ENCODE peak calls at places on chromosomes 4 and X, in four cellular contexts. F is A549, V is uterus, B is right atrium auricular region. Y is an unnamed sample.

GRCh38 chr4:88690355-88690754 is 7.3 kb downstream of the NAP1L5 start:
- DNase-seq in B (no peak), F (no peak), V (no peak), Y (peak; percentile 33)

GRCh38 chr4:94931626-94932025 is 173.9 kb downstream of the BMPR1B start:
- DNase-seq in F (no peak), V (no peak), B (no peak), Y (no peak)

GRCh38 chr4:142846105-142846728 is at the start of gene INPP4B:
- DNase-seq in B (no peak), V (peak; percentile 44), F (no peak), Y (peak; percentile 66)

GRCh38 chr4:185238261-185238681 is 28.9 kb downstream of the SNX25 start:
- DNase-seq in B (no peak), F (no peak), V (no peak), Y (peak; percentile 77)

GRCh38 chr4:179110816-179111215 is 1668.6 kb upstream of the AGA start:
- DNase-seq in B (no peak), V (no peak), F (no peak), Y (no peak)

GRCh38 chr4:79022529-79022928 is 83.3 kb upstream of the PAQR3 start:
- DNase-seq in B (no peak), V (no peak), F (no peak), Y (no peak)

GRCh38 chr4:184548651-184549341 is 74.4 kb upstream of the IRF2 start:
- DNase-seq in B (no peak), V (no peak), F (no peak), Y (no peak)

GRCh38 chr4:173415092-173415491 is 16.2 kb upstream of the SCRG1 start:
- DNase-seq in V (no peak), F (no peak), B (no peak), Y (peak; percentile 27)

GRCh38 chr4:139860435-139861024 is 194.9 kb downstream of the MGST2 start:
- DNase-seq in V (no peak), B (no peak), F (no peak), Y (no peak)

GRCh38 chr4:189204616-189205015 is 736.1 kb upstream of the FRG1 start:
- DNase-seq in B (no peak), F (no peak), V (no peak), Y (no peak)

GRCh38 chr4:48047421-48047844 is 30.9 kb downstream of the NIPAL1 start:
- DNase-seq in B (no peak), F (no peak), V (no peak), Y (peak; percentile 28)

GRCh38 chr4:91684955-91685354 is 618.8 kb upstream of the GRID2 start:
- DNase-seq in B (no peak), V (no peak), F (no peak), Y (no peak)

GRCh38 chr4:139734875-139735380 is 69.3 kb downstream of the MGST2 start:
- DNase-seq in F (no peak), V (peak; percentile 95), B (peak; percentile 90), Y (peak; percentile 80)

GRCh38 chrX:38595801-38596200 is 34.5 kb downstream of the TSPAN7 start:
- DNase-seq in F (no peak), V (no peak), B (no peak), Y (no peak)

GRCh38 chr4:82784615-82785247 is 13.9 kb downstream of the SCD5 start:
- DNase-seq in B (peak; percentile 42), V (no peak), F (no peak), Y (peak; percentile 60)

GRCh38 chr4:158065176-158065575 is 107.6 kb downstream of the GASK1B start:
- DNase-seq in B (no peak), V (no peak), F (no peak), Y (no peak)

GRCh38 chrX:112670964-112671363 is 8.8 kb downstream of the LHFPL1 start:
- DNase-seq in V (no peak), B (no peak), F (no peak), Y (no peak)

DNA sequence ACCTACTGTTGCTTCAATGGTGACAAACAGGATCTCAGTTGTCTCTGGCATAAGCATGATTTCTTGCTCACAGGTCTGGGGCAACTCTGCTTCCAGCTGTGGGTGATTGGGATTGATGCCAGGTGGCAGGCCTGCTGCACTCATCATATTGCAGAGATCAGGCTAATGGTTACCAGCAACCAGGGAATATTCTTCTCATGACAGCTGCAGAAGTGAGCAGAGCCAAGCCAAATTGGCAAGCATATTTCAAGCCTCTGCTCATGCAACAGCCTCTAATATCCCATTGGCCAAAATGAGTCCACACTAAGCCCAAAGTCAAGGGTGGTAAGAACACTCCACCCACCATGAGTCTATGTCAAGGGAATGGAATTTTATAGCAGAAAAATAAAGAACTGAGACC is 26.7 kb upstream of the TBC1D19 start:
- DNase-seq in V (no peak), F (no peak), B (no peak), Y (peak; percentile 84)
- H3K4me3 ChIP-seq in V (no peak overlapping the region), F (no peak overlapping the region), B (no peak overlapping the region), Y (no peak overlapping the region)

DNA sequence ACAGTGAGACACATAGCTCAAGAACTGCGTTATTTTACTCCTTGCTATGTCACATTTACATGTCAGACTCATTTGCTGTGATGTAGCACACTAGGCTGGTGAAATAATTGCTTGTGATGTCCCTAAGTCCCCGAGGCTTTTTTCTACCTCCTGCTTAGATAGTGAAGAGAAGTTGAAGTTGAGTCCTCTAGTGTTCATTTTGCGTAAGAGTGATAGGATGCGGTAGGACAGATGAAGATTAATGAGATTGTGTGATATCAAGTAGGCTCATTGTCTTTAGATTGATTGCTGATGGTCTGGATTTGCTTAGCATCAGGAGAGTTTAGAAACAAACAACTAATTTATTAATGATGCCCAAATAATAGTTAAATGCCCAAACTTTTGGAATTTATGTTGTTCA is 173.6 kb upstream of the NUDT6 start:
- DNase-seq in V (no peak), F (no peak), B (no peak), Y (peak; percentile 60)
- TF ChIP-seq CTCF in V (no peak), F (peak; percentile 50), B (no peak), Y (peak; percentile 59)

GRCh38 chr4:112185740-112186670 is 40.8 kb downstream of the FAM241A start:
- DNase-seq in B (no peak), V (no peak), F (no peak), Y (peak; percentile 75)
- H3K4me3 ChIP-seq in B (no peak overlapping the region), V (no peak overlapping the region), F (no peak overlapping the region), Y (no peak overlapping the region)

DNA sequence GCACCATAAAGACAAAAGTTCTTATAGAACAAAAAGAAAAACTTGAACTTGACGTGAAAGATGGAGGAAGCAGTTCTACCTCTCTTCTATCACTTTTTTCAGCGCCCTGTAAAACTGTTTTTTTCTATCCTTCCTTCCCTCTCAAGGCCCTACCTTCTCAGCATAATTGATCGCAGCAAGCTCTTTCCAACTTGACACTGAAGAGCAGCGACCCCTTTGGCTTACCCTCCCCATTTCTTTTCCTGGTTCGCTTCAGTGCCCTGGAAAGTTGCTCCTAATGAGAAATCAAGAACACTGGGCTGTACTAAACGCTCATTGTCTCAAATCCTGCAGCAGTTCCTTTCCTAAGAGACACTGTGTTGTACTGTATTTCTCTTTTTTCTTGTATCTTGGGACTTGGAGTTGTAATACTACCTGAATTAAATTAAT is 150.6 kb upstream of the SLC4A4 start:
- DNase-seq in F (no peak), V (no peak), B (no peak), Y (no peak)
- TF ChIP-seq CTCF in F (no peak), V (no peak), B (no peak), Y (no peak)

GRCh38 chrX:68894142-68894512 is 65.3 kb downstream of the EFNB1 start:
- DNase-seq in V (peak; percentile 20), B (no peak), F (no peak), Y (no peak)

GRCh38 chrX:68896581-68896980 is 67.8 kb downstream of the EFNB1 start:
- DNase-seq in V (no peak), B (no peak), F (no peak), Y (no peak)

GRCh38 chrX:68894513-68895338 is 65.9 kb downstream of the EFNB1 start:
- DNase-seq in F (no peak), B (peak; percentile 69), V (peak; percentile 46), Y (peak; percentile 38)

GRCh38 chrX:68897118-68897517 is 68.3 kb downstream of the EFNB1 start:
- DNase-seq in F (no peak), B (no peak), V (no peak), Y (no peak)

DNA sequence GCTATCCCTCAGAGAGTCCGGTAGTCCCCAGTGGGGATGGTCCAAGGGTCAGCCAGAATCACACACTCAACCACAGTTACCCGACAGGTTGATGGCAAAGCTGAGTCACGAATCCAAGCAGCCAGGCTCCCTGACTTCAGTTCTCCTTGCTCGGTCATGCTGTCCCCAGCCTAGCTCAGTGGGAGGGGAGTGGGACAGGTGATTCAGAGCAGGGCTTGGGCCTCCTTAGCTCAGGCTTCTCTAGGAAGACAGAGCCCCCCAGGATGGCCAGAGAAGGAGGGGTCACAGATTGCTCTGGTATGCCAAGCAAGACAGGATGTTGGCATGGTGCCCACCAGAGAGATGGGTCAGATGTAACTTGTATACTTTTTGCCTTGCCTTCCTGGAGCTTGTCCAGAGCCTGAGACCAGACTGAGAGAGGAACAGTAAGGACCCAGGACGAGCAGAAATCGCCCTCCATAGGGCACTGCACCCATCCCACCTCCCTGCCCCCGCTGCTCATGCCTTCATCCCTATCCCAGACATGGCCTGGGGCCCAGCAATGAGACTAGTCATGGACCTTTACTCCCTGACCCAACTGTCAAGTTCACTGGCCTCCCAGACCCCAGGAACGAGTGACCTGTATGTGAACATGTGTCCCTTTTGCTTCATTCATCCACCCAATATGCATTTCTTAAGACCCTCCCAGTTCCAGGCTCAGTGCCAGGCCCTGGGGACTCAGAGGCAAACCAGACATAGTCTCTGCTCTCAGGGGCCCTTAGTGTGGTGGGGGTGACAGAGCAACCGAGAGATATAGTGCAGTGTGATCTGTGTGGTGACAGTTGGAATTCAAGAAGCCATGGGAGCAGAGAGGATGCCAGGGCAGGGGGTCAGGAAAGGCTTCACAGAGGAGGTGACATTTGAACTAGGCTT is 66.8 kb downstream of the EFNB1 start:
- DNase-seq in F (no peak), V (no peak), B (peak; percentile 66), Y (peak; percentile 37)
- H3K4me3 ChIP-seq in F (no peak overlapping the region), V (no peak overlapping the region), B (no peak overlapping the region), Y (no peak overlapping the region)

GRCh38 chr4:107930821-107931774 is at the start of gene CYP2U1:
- DNase-seq in F (peak; percentile 66), B (peak; percentile 88), V (peak; percentile 87), Y (peak; percentile 64)
- TF ChIP-seq CTCF in F (no peak), B (no peak), V (peak; percentile 48), Y (no peak)

DNA sequence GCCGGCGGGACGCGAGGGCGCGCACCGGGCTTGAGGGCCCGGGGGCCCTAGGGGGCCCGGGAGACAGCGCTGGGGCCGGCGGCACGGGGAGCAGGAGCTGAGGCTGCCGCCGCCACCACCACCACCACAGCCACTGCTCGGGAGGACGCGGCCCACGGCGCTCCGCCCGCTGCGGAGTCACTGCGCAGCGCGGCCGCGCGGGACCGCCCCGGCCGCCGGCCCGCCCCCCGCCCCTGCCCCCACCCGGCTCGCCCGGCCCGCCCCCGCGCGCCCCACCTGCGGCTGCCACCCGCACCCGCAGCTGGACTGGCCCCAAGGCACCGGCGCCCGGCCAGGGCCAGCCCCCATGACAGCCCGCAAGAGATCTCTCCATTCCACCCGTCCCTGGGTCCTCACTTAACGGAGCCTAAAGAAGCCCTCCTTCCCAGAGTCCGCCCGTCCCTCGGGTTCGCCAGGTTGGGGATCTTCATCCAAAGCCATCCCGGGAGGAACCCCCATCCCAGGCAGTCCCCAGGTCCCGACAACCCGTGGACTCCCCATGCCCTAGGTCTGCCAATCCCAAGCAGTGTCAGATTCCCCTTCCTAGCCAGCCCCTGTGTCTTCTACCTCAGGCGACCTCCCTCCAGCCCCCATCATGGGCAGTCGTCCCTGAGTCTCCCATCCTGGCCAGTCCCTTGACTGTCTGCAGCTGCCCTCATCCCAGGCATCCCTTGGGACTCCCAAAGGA is 40.0 kb upstream of the IQSEC2 start:
- DNase-seq in F (no peak), B (no peak), V (no peak), Y (no peak)
- H3K4me3 ChIP-seq in F (peak overlapping the region; percentile 89), B (peak overlapping the region; percentile 55), V (peak overlapping the region; percentile 50), Y (peak overlapping the region; percentile 55)

GRCh38 chr4:3434891-3435683 is 6.7 kb upstream of the HGFAC start:
- DNase-seq in F (no peak), V (no peak), B (no peak), Y (peak; percentile 13)
- TF ChIP-seq CTCF in F (no peak), V (no peak), B (no peak), Y (peak; percentile 49)

Y was measured in choroid plexus epithelial cell.